ENCODE peak calls at places on chromosome 22, in six cellular contexts. P is lung, H is lower lobe of right lung, T is osteocyte, B is foreskin fibroblast, G is left ventricle myocardium inferior. O is an unnamed sample.

GRCh38 chr22:36244522-36245391 is 5.4 kb upstream of the APOL2 start:
- DNase-seq in H (no peak), T (no peak), G (peak; percentile 60), B (peak; percentile 29), P (no peak), O (no peak)

GRCh38 chr22:19019029-19019678 is 83.1 kb upstream of the PRODH start:
- DNase-seq in H (no peak), P (no peak), G (no peak), T (no peak), B (no peak), O (no peak)

GRCh38 chr22:28909375-28909774 is 26.0 kb downstream of the ZNRF3 start:
- DNase-seq in G (no peak), B (no peak), H (no peak), T (no peak), P (no peak), O (no peak)

GRCh38 chr22:36884314-36885158 is 23.7 kb downstream of the NCF4 start:
- DNase-seq in B (no peak), P (no peak), G (no peak), H (no peak), T (no peak), O (no peak)

GRCh38 chr22:38411016-38411415 is 44.0 kb downstream of the KCNJ4 start:
- DNase-seq in G (no peak), B (no peak), H (peak; percentile 3), T (no peak), P (no peak), O (no peak)

GRCh38 chr22:19174106-19175025 is 4.2 kb downstream of the SLC25A1 start:
- DNase-seq in P (no peak), B (peak; percentile 88), G (no peak), T (no peak), H (no peak), O (no peak)

GRCh38 chr22:48396785-48397530 is 1430.7 kb downstream of the BRD1 start:
- DNase-seq in P (no peak), G (no peak), T (no peak), H (no peak), B (no peak), O (no peak)

GRCh38 chr22:23233084-23233501 is 52.8 kb downstream of the BCR start:
- DNase-seq in P (no peak), T (no peak), H (no peak), B (peak; percentile 71), G (peak; percentile 74), O (no peak)

GRCh38 chr22:32355760-32356159 is 1.9 kb upstream of the RFPL3 start:
- DNase-seq in H (no peak), G (no peak), P (no peak), B (no peak), T (no peak), O (no peak)

GRCh38 chr22:49300951-49301397 is 526.7 kb downstream of the BRD1 start:
- DNase-seq in G (no peak), H (no peak), T (peak; percentile 57), B (no peak), P (no peak), O (no peak)

GRCh38 chr22:49324527-49325491 is 502.9 kb downstream of the BRD1 start:
- DNase-seq in H (peak; percentile 26), G (no peak), T (peak; percentile 79), P (no peak), B (no peak), O (no peak)

GRCh38 chr22:49513358-49513851 is 314.3 kb downstream of the BRD1 start:
- DNase-seq in H (no peak), P (no peak), B (no peak), T (no peak), G (no peak), O (no peak)

GRCh38 chr22:46115755-46116490 is 34.4 kb upstream of the PPARA start:
- DNase-seq in P (no peak), G (no peak), H (no peak), T (no peak), B (no peak), O (no peak)

GRCh38 chr22:38172489-38173155 is 9.0 kb downstream of the PLA2G6 start:
- DNase-seq in T (no peak), P (peak; percentile 49), G (peak; percentile 76), B (peak; percentile 46), H (peak; percentile 70), O (no peak)

GRCh38 chr22:37303821-37304274 is 21.5 kb downstream of the CYTH4 start:
- DNase-seq in P (no peak), G (no peak), B (peak; percentile 96), T (no peak), H (peak; percentile 66), O (no peak)

GRCh38 chr22:30005213-30005857 is 74.9 kb upstream of the HORMAD2 start:
- DNase-seq in H (peak; percentile 62), B (peak; percentile 85), P (peak; percentile 61), G (peak; percentile 66), T (peak; percentile 88), O (peak; percentile 75)

GRCh38 chr22:48258108-48258705 is 1495.8 kb downstream of the TBC1D22A start:
- DNase-seq in P (no peak), H (no peak), T (no peak), G (no peak), B (no peak), O (no peak)

GRCh38 chr22:42717197-42717967 is 3.3 kb downstream of the A4GALT start:
- DNase-seq in P (no peak), T (no peak), B (peak; percentile 32), H (no peak), G (no peak), O (no peak)

GRCh38 chr22:42719133-42719532 is 1.5 kb downstream of the A4GALT start:
- DNase-seq in G (no peak), T (no peak), B (peak; percentile 44), H (no peak), P (no peak), O (no peak)

GRCh38 chr22:42721045-42721434 is 370 bp upstream of the A4GALT start:
- DNase-seq in P (no peak), H (no peak), T (no peak), B (peak; percentile 39), G (no peak), O (no peak)

GRCh38 chr22:42719656-42720262 is 911 bp downstream of the A4GALT start:
- DNase-seq in B (no peak), T (no peak), P (no peak), G (no peak), H (no peak), O (no peak)

GRCh38 chr22:42720263-42721044 is at the start of gene A4GALT:
- DNase-seq in B (peak; percentile 58), P (no peak), T (no peak), G (peak; percentile 52), H (no peak), O (no peak)
- TF ChIP-seq CTCF in B (no peak), P (no peak), T (no peak), G (no peak), H (no peak), O (no peak)

GRCh38 chr22:42901790-42902508 is 44.9 kb upstream of the ARFGAP3 start:
- DNase-seq in P (no peak), G (peak; percentile 74), B (no peak), H (no peak), T (no peak), O (no peak)
- TF ChIP-seq CTCF in P (no peak), G (no peak), B (no peak), H (peak; percentile 19), T (peak; percentile 37), O (peak; percentile 44)

DNA sequence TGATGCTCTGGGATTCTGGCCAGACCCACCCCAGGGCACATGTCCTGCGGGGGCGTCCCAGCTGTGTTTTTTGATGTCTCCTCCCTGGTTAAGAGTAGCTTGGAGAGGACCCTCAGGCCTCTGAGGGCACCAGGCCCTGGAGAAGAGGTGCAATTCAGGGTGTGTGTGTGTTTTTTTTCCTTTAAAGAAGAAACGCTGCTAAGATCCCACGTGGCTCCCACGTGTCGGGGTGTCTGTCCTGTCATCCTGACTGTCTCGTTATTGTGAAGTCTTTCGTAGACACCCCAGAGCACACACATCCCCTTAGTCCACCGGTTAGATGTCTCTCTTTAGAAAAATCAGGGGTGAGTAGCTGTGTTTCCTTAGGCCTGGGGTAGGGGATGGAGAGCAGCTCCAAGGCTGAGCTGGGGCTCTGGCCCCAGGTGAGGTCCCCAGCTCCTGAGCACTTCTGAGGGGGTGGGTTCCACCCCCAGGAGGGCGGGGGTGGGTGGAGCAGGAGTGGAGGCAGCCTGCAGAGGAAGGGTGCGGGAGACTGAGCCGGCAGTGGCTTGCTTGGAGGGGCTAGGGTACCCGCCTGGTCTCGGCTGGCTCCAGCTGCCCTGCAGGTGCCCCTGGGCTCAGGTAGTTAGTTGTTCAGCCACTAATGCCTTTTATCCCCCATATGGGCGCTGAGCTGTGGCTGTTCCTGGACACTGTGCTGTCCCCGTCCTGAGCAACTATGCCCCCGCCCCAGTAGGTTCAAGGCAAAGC is 116.4 kb downstream of the CACNA1I start:
- DNase-seq in G (no peak), T (no peak), B (no peak), P (no peak), H (no peak), O (no peak)
- TF ChIP-seq CTCF in G (no peak), T (no peak), B (no peak), P (no peak), H (no peak), O (no peak)

GRCh38 chr22:20268350-20269012 is 363 bp upstream of the RTN4R start:
- DNase-seq in P (peak; percentile 55), T (no peak), H (peak; percentile 75), B (peak; percentile 80), G (peak; percentile 56), O (peak; percentile 72)
- TF ChIP-seq CTCF in P (peak; percentile 80), T (peak; percentile 75), H (peak; percentile 62), B (peak; percentile 42), G (peak; percentile 74), O (peak; percentile 70)

GRCh38 chr22:24703101-24703500 is 71.4 kb downstream of the PIWIL3 start:
- DNase-seq in B (peak; percentile 73), H (no peak), T (no peak), G (peak; percentile 41), P (no peak), O (no peak)

GRCh38 chr22:24707477-24707816 is 67.1 kb downstream of the PIWIL3 start:
- DNase-seq in P (no peak), G (no peak), T (no peak), H (no peak), B (no peak), O (no peak)

GRCh38 chr22:24706732-24707476 is 67.6 kb downstream of the PIWIL3 start:
- DNase-seq in H (no peak), B (no peak), G (no peak), T (no peak), P (no peak), O (no peak)

GRCh38 chr22:24706050-24706449 is 68.5 kb downstream of the PIWIL3 start:
- DNase-seq in G (no peak), B (no peak), T (no peak), P (no peak), H (no peak), O (no peak)
- TF ChIP-seq CTCF in G (peak; percentile 14), B (no peak), T (peak; percentile 30), P (no peak), H (no peak), O (no peak)

GRCh38 chr22:20773793-20774212 is at the start of gene SERPIND1:
- DNase-seq in P (no peak), T (no peak), H (no peak), G (no peak), B (no peak), O (no peak)

GRCh38 chr22:20776624-20777405 is 2.9 kb downstream of the SERPIND1 start:
- DNase-seq in P (no peak), T (no peak), B (no peak), G (no peak), H (no peak), O (no peak)

GRCh38 chr22:20775342-20775895 is 1.5 kb downstream of the SERPIND1 start:
- DNase-seq in G (no peak), B (no peak), H (no peak), P (no peak), T (no peak), O (no peak)

GRCh38 chr22:20774882-20775281 is 969 bp downstream of the SERPIND1 start:
- DNase-seq in G (no peak), B (no peak), P (no peak), T (no peak), H (no peak), O (no peak)

GRCh38 chr22:20771918-20772625 is 1.8 kb upstream of the SERPIND1 start:
- DNase-seq in H (no peak), T (no peak), G (no peak), P (no peak), B (no peak), O (peak; percentile 27)
- TF ChIP-seq CTCF in H (no peak), T (no peak), G (no peak), P (no peak), B (no peak), O (peak; percentile 52)